ENCODE peak calls at places on chromosome 5, in four cellular contexts. One of them, this sample, is unnamed.

GRCh38 chr5:57824047-57824446 is 341.4 kb upstream of the ACTBL2 start:
- DNase-seq in OCI-LY7: no peak
- DNase-seq in A549: no peak
- DNase-seq in Peyer's patch: no peak
- DNase-seq in this sample: no peak

GRCh38 chr5:83572271-83572670 is 100.7 kb downstream of the VCAN start:
- DNase-seq in OCI-LY7: no peak
- DNase-seq in Peyer's patch: no peak
- DNase-seq in A549: no peak
- DNase-seq in this sample: no peak

GRCh38 chr5:64869419-64869818 is 100.7 kb downstream of the CWC27 start:
- DNase-seq in A549: no peak
- DNase-seq in OCI-LY7: no peak
- DNase-seq in Peyer's patch: no peak
- DNase-seq in this sample: no peak

GRCh38 chr5:80998590-80998979 is 38.4 kb downstream of the RASGRF2 start:
- DNase-seq in OCI-LY7: no peak
- DNase-seq in A549: no peak
- DNase-seq in Peyer's patch: no peak
- DNase-seq in this sample: no peak

GRCh38 chr5:118126159-118126558 is 862.2 kb downstream of the DTWD2 start:
- DNase-seq in OCI-LY7: no peak
- DNase-seq in A549: no peak
- DNase-seq in Peyer's patch: no peak
- DNase-seq in this sample: no peak

GRCh38 chr5:109653840-109654239 is 35.9 kb upstream of the MAN2A1 start:
- DNase-seq in OCI-LY7: no peak
- DNase-seq in Peyer's patch: no peak
- DNase-seq in A549: no peak
- DNase-seq in this sample: no peak

GRCh38 chr5:151082976-151083651 is 2.3 kb upstream of the TNIP1 start:
- DNase-seq in A549: peak; percentile 73
- DNase-seq in Peyer's patch: peak; percentile 75
- DNase-seq in OCI-LY7: peak; percentile 33
- DNase-seq in this sample: no peak

GRCh38 chr5:107654827-107655226 is 15.9 kb downstream of the EFNA5 start:
- DNase-seq in OCI-LY7: no peak
- DNase-seq in A549: no peak
- DNase-seq in Peyer's patch: no peak
- DNase-seq in this sample: no peak

GRCh38 chr5:99248066-99248465 is 319.3 kb upstream of the CHD1 start:
- DNase-seq in Peyer's patch: no peak
- DNase-seq in A549: no peak
- DNase-seq in OCI-LY7: no peak
- DNase-seq in this sample: no peak

GRCh38 chr5:150989695-150990094 is 30.7 kb upstream of the GPX3 start:
- DNase-seq in Peyer's patch: no peak
- DNase-seq in OCI-LY7: peak; percentile 29
- DNase-seq in A549: no peak
- DNase-seq in this sample: no peak

GRCh38 chr5:173742432-173742816 is 126.0 kb upstream of the BOD1 start:
- DNase-seq in Peyer's patch: no peak
- DNase-seq in A549: no peak
- DNase-seq in OCI-LY7: peak; percentile 57
- DNase-seq in this sample: no peak

GRCh38 chr5:111779260-111780254 is 22.6 kb upstream of the NREP start:
- DNase-seq in Peyer's patch: no peak
- DNase-seq in OCI-LY7: no peak
- DNase-seq in A549: no peak
- DNase-seq in this sample: no peak

GRCh38 chr5:141567513-141568117 is 51.2 kb downstream of the DIAPH1 start:
- DNase-seq in Peyer's patch: no peak
- DNase-seq in A549: no peak
- DNase-seq in OCI-LY7: peak; percentile 34
- DNase-seq in this sample: no peak

GRCh38 chr5:154401931-154402330 is 43.9 kb upstream of the SAP30L start:
- DNase-seq in A549: no peak
- DNase-seq in Peyer's patch: no peak
- DNase-seq in OCI-LY7: no peak
- DNase-seq in this sample: no peak

GRCh38 chr5:103561670-103562069 is 919 bp downstream of the NUDT12 start:
- DNase-seq in Peyer's patch: no peak
- DNase-seq in A549: no peak
- DNase-seq in OCI-LY7: no peak
- DNase-seq in this sample: no peak

GRCh38 chr5:98927242-98927987 is 1.4 kb downstream of the CHD1 start:
- DNase-seq in Peyer's patch: no peak
- DNase-seq in OCI-LY7: peak; percentile 18
- DNase-seq in A549: peak; percentile 14
- DNase-seq in this sample: no peak

GRCh38 chr5:150599917-150600511 is 40.4 kb upstream of the SYNPO start:
- DNase-seq in A549: peak; percentile 91
- DNase-seq in Peyer's patch: peak; percentile 79
- DNase-seq in OCI-LY7: no peak
- DNase-seq in this sample: no peak

GRCh38 chr5:95543017-95543705 is 11.6 kb downstream of the SKIC3 start:
- DNase-seq in A549: no peak
- DNase-seq in OCI-LY7: no peak
- DNase-seq in Peyer's patch: no peak
- DNase-seq in this sample: no peak

GRCh38 chr5:126443374-126443851 is 20.2 kb downstream of the GRAMD2B start:
- DNase-seq in A549: no peak
- DNase-seq in OCI-LY7: no peak
- DNase-seq in Peyer's patch: no peak
- DNase-seq in this sample: no peak

GRCh38 chr5:151721812-151722391 is 35.2 kb upstream of the SPARC start:
- DNase-seq in A549: no peak
- DNase-seq in OCI-LY7: no peak
- DNase-seq in Peyer's patch: no peak
- DNase-seq in this sample: no peak

GRCh38 chr5:112865128-112865527 is 4.0 kb downstream of the SRP19 start:
- DNase-seq in Peyer's patch: no peak
- DNase-seq in A549: no peak
- DNase-seq in OCI-LY7: no peak
- DNase-seq in this sample: no peak

GRCh38 chr5:169922474-169922873 is 57.8 kb downstream of the INSYN2B start:
- DNase-seq in Peyer's patch: no peak
- DNase-seq in A549: no peak
- DNase-seq in OCI-LY7: no peak
- DNase-seq in this sample: no peak

GRCh38 chr5:109944461-109944860 is 254.7 kb downstream of the MAN2A1 start:
- DNase-seq in A549: no peak
- DNase-seq in Peyer's patch: no peak
- DNase-seq in OCI-LY7: no peak
- DNase-seq in this sample: no peak

GRCh38 chr5:98498028-98498427 is 275.4 kb upstream of the RGMB start:
- DNase-seq in Peyer's patch: no peak
- DNase-seq in OCI-LY7: no peak
- DNase-seq in A549: no peak
- DNase-seq in this sample: no peak

GRCh38 chr5:137385064-137385463 is 114.1 kb downstream of the SPOCK1 start:
- DNase-seq in A549: no peak
- DNase-seq in OCI-LY7: no peak
- DNase-seq in Peyer's patch: no peak
- DNase-seq in this sample: no peak

GRCh38 chr5:15791859-15792258 is 291.9 kb downstream of the FBXL7 start:
- DNase-seq in Peyer's patch: no peak
- DNase-seq in OCI-LY7: no peak
- DNase-seq in A549: no peak
- DNase-seq in this sample: no peak

GRCh38 chr5:59042201-59042600 is 459.3 kb downstream of the RAB3C start:
- DNase-seq in OCI-LY7: no peak
- DNase-seq in A549: no peak
- DNase-seq in Peyer's patch: no peak
- DNase-seq in this sample: no peak

GRCh38 chr5:129133553-129133952 is 39.0 kb downstream of the ISOC1 start:
- DNase-seq in OCI-LY7: no peak
- DNase-seq in Peyer's patch: no peak
- DNase-seq in A549: no peak
- DNase-seq in this sample: no peak

GRCh38 chr5:129137637-129138036 is 43.1 kb downstream of the ISOC1 start:
- DNase-seq in OCI-LY7: no peak
- DNase-seq in Peyer's patch: no peak
- DNase-seq in A549: no peak
- DNase-seq in this sample: no peak

DNA sequence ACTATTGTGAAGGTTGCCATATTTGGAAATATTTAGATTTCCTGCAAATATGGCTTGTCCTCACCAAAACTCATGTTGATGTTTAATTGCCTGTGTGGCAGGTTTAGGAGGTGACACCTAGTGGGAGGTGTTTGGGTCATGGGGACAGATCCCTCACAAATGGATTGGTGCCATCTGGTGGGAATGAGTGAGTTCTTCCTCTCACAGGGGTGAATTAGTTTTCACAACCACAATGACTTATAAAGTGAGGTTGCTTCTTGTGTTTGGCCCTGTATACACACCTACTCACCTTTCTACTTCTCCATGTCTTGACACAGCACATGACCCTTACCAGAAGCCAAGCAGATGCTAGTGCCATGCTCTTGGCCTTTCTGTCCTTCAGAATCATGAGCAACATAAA is 41.1 kb downstream of the ISOC1 start:
- DNase-seq in Peyer's patch: no peak
- DNase-seq in OCI-LY7: peak; percentile 16
- DNase-seq in A549: no peak
- DNase-seq in this sample: no peak
- TF ChIP-seq CTCF in Peyer's patch: no peak
- TF ChIP-seq CTCF in OCI-LY7: peak; percentile 52
- TF ChIP-seq CTCF in A549: no peak
- TF ChIP-seq CTCF in this sample: no peak

GRCh38 chr5:132263548-132264261 is 6.2 kb downstream of the PDLIM4 start:
- DNase-seq in Peyer's patch: peak; percentile 50
- DNase-seq in OCI-LY7: no peak
- DNase-seq in A549: peak; percentile 64
- DNase-seq in this sample: no peak
- TF ChIP-seq CTCF in Peyer's patch: no peak
- TF ChIP-seq CTCF in OCI-LY7: no peak
- TF ChIP-seq CTCF in A549: no peak
- TF ChIP-seq CTCF in this sample: no peak

DNA sequence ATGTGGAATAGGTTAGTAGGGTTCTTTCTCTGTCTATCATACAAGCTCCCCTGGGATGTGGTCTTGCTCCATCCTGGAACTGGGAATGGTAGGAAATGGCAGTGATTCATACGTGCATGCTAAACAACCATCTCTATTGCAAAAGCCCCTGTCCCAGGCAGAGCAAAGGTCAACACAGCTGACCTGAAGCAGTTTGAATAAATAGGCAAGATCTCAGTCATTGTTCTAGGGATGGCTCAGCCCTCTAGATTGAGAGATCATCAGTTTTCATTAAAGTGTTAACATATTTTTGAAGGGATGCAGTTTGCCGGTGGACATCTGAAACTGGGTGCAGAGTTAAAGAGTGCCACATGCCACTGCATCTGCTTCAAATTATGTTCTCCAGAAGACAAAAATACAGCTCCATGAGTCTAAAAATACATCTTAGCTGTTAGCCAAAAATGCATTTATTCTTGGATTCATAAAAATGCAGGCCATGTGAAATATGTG is 224.1 kb downstream of the ESM1 start:
- DNase-seq in A549: no peak
- DNase-seq in Peyer's patch: no peak
- DNase-seq in OCI-LY7: no peak
- DNase-seq in this sample: no peak
- TF ChIP-seq CTCF in A549: no peak
- TF ChIP-seq CTCF in Peyer's patch: no peak
- TF ChIP-seq CTCF in OCI-LY7: no peak
- TF ChIP-seq CTCF in this sample: no peak

DNA sequence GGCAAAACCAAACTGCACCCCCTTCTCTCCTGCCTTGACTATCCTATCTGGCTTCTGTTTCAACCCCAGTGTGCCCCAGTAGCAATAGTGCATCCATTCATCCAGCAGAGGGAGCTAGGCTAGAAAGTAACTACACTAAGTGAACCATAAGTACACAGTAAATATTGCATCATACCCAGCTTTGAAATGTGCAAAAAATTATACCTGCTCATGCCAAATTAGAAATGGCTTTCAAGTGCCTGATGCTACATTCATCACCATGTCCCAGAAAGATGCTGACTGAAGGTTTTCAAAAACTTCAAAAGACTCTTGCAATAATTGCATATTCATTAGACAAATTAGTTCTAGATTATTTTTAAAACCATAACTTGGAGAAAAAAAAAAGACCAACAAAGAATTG is 153.5 kb downstream of the PRELID2 start:
- DNase-seq in Peyer's patch: no peak
- DNase-seq in A549: peak; percentile 71
- DNase-seq in OCI-LY7: peak; percentile 78
- DNase-seq in this sample: no peak
- TF ChIP-seq CTCF in Peyer's patch: peak; percentile 82
- TF ChIP-seq CTCF in A549: peak; percentile 82
- TF ChIP-seq CTCF in OCI-LY7: peak; percentile 89
- TF ChIP-seq CTCF in this sample: no peak

DNA sequence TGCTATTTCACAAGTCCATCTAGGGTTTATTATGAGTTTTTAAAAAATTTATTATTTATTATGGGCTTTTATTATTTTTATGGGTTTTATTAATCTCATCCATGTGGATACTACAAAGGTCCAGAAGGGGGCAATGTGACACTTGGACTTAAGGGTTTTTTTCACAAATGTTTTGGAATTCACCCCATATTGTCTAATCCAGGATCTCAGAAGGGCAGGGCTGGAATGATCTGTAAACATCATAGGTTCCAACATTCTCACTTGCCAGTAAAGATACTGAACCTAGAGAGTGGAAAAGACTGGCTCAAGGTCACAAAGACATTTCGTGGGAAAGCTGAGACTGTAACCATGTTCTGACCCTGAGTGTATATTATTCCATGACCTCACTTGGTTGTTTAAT is 35.6 kb downstream of the NIM1K start:
- DNase-seq in OCI-LY7: peak; percentile 20
- DNase-seq in A549: peak; percentile 60
- DNase-seq in Peyer's patch: no peak
- DNase-seq in this sample: no peak
- TF ChIP-seq CTCF in OCI-LY7: peak; percentile 74
- TF ChIP-seq CTCF in A549: peak; percentile 70
- TF ChIP-seq CTCF in Peyer's patch: peak; percentile 32
- TF ChIP-seq CTCF in this sample: no peak

GRCh38 chr5:167587768-167588167 is 703.7 kb upstream of the WWC1 start:
- DNase-seq in Peyer's patch: no peak
- DNase-seq in A549: peak; percentile 40
- DNase-seq in OCI-LY7: no peak
- DNase-seq in this sample: no peak
- TF ChIP-seq CTCF in Peyer's patch: no peak
- TF ChIP-seq CTCF in A549: peak; percentile 33
- TF ChIP-seq CTCF in OCI-LY7: no peak
- TF ChIP-seq CTCF in this sample: no peak

GRCh38 chr5:100623719-100624118 is 88.5 kb downstream of the FAM174A start:
- DNase-seq in Peyer's patch: no peak
- DNase-seq in OCI-LY7: peak; percentile 46
- DNase-seq in A549: no peak
- DNase-seq in this sample: no peak
- TF ChIP-seq CTCF in Peyer's patch: peak; percentile 49
- TF ChIP-seq CTCF in OCI-LY7: peak; percentile 80
- TF ChIP-seq CTCF in A549: peak; percentile 49
- TF ChIP-seq CTCF in this sample: no peak

DNA sequence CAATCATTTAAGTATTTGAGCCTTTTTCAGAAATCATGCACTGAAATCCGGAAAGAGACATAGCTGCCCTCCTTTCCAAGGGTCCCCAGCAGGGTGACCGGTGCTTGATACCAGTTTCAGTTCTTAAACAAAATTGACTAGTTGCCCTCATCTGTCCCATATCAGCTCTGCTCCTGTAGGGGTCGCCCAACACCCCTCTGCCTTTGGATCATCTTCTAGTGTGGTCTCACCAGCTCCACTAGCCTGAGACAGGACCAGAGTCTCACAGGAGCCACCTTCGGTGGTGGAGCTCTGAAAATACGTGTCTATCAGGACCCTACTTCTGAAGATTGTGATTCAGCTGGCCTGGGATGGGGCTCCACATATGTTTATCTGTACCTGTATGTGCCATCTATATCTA is 428.2 kb downstream of the ENC1 start:
- DNase-seq in OCI-LY7: peak; percentile 35
- DNase-seq in A549: no peak
- DNase-seq in Peyer's patch: no peak
- DNase-seq in this sample: no peak
- TF ChIP-seq CTCF in OCI-LY7: peak; percentile 71
- TF ChIP-seq CTCF in A549: peak; percentile 25
- TF ChIP-seq CTCF in Peyer's patch: no peak
- TF ChIP-seq CTCF in this sample: no peak

This sample was measured in activated B cell treated with CpG ODN at 0.5 μM for 24 hours.